ENCODE peak calls at places on chromosomes 6 and 20, in six cellular contexts. G is transverse colon, O is GM06990, E is K562, H is tibial nerve, A is neural progenitor cell. R is an unnamed sample.

GRCh38 chr6:90610291-90610670 is 23.4 kb upstream of the MAP3K7 start:
- DNase-seq in H (no peak), E (no peak), O (peak; percentile 18), A (peak; percentile 40), G (no peak), R (no peak)

GRCh38 chr6:25147191-25147590 is 132.0 kb upstream of the CARMIL1 start:
- DNase-seq in E (no peak), O (peak; percentile 25), A (no peak), H (no peak), G (no peak), R (no peak)

GRCh38 chr6:151229401-151230276 is 10.1 kb upstream of the AKAP12 start:
- DNase-seq in A (no peak), E (peak; percentile 66), G (no peak), O (no peak), H (no peak), R (no peak)

GRCh38 chr6:96781557-96781956 is 55.7 kb downstream of the GPR63 start:
- DNase-seq in O (no peak), H (no peak), A (no peak), E (no peak), G (no peak), R (no peak)

GRCh38 chr20:2800590-2801458 is at the start of gene CPXM1:
- DNase-seq in H (no peak), E (peak; percentile 61), G (no peak), O (peak; percentile 54), A (peak; percentile 90), R (no peak)

GRCh38 chr6:153129873-153130514 is 1.1 kb downstream of the RGS17 start:
- DNase-seq in O (no peak), A (peak; percentile 52), G (no peak), H (no peak), E (no peak), R (no peak)

GRCh38 chr20:57032847-57033246 is 233.6 kb downstream of the BMP7 start:
- DNase-seq in E (no peak), H (no peak), G (no peak), O (no peak), A (no peak), R (no peak)

GRCh38 chr6:160254467-160255312 is 3.9 kb downstream of the SLC22A2 start:
- DNase-seq in H (no peak), O (no peak), G (peak; percentile 70), A (no peak), E (no peak), R (no peak)

GRCh38 chr6:127117979-127118504 is 429 bp upstream of the RSPO3 start:
- DNase-seq in O (peak; percentile 6), H (no peak), A (peak; percentile 71), E (no peak), G (no peak), R (no peak)

GRCh38 chr20:53805895-53806384 is 212.3 kb upstream of the ZNF217 start:
- DNase-seq in G (peak; percentile 46), E (no peak), H (no peak), O (no peak), A (no peak), R (no peak)

GRCh38 chr6:16496210-16496609 is 257.8 kb downstream of the GMPR start:
- DNase-seq in H (no peak), O (no peak), E (peak; percentile 17), A (no peak), G (no peak), R (no peak)

GRCh38 chr20:63736893-63737689 is 627 bp downstream of the LIME1 start:
- DNase-seq in E (peak; percentile 7), O (peak; percentile 80), A (no peak), G (peak; percentile 54), H (no peak), R (no peak)

GRCh38 chr6:155481215-155481614 is 25.6 kb upstream of the NOX3 start:
- DNase-seq in H (no peak), G (no peak), E (no peak), O (no peak), A (no peak), R (no peak)

GRCh38 chr20:53550590-53551187 is 43.0 kb downstream of the ZNF217 start:
- DNase-seq in O (no peak), H (no peak), A (no peak), E (no peak), G (no peak), R (no peak)

GRCh38 chr20:38113401-38114325 is 51.4 kb downstream of the TGM2 start:
- DNase-seq in G (no peak), O (no peak), A (peak; percentile 72), E (peak; percentile 85), H (no peak), R (no peak)

GRCh38 chr6:109300874-109301273 is 81.4 kb downstream of the CD164 start:
- DNase-seq in H (no peak), G (no peak), O (no peak), A (no peak), E (no peak), R (no peak)

GRCh38 chr20:16580127-16580526 is 6.9 kb upstream of the KIF16B start:
- DNase-seq in O (no peak), A (peak; percentile 73), G (no peak), H (no peak), E (no peak), R (no peak)

GRCh38 chr6:122839477-122839876 is 50.4 kb downstream of the SMPDL3A start:
- DNase-seq in G (peak; percentile 68), O (peak; percentile 12), E (peak; percentile 66), A (peak; percentile 74), H (peak; percentile 21), R (no peak)

GRCh38 chr6:166167258-166167731 is 356 bp downstream of the TBXT start:
- DNase-seq in A (peak; percentile 49), O (peak; percentile 30), G (no peak), E (no peak), H (no peak), R (no peak)
- H3K4me3 ChIP-seq in A (peak overlapping the region; percentile 51), O (peak overlapping the region; percentile 66), G (no peak overlapping the region), E (no peak overlapping the region), H (no peak overlapping the region), R (no peak overlapping the region)

DNA sequence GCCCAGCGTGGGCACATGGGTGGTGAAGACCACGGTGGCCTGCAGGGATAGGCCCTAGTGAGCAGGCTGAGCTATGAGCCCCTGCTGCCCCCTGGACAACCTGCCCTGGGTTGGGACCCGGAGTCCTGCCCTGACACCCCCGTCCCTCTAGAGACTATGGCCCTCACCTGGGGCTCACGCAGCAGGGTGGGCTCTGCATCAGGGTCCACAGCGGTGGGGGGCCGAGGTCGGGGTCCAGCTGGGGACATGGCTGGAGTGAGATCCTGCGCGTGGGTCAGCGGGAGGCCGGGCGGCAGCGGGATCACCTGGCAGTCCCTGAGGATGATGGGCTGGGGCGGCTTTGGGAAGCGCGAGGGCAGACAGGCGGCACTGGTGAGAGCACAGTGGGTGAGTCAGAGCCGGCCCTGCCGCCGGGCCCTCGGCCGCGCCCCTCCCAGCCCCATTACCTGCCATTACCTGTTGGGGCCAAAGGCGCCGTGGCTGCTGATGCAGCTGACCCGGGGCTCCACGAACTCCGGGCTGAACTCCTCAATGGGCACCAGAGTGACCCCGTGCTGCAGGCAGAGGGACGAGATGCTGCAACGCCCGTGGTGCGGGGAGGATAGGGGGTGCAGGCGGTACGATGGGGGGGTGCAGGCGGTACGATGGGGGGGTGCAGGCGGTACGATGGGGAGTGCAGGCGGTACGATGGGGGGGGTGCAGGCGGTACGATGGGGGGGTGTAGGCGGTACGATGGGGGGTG is 27.9 kb downstream of the ADRM1 start:
- DNase-seq in G (no peak), H (no peak), A (no peak), E (no peak), O (no peak), R (no peak)
- H3K36me3 ChIP-seq in G (no peaks in the 10 kb centered on the region), H (no peaks in the 10 kb centered on the region), A (peaks cover 1% of the 10 kb centered on the region), E (peaks cover 94% of the 10 kb centered on the region), O (no peaks in the 10 kb centered on the region), R (peaks cover 100% of the 10 kb centered on the region)

GRCh38 chr6:133184798-133185380 is 56.3 kb upstream of the EYA4 start:
- DNase-seq in H (no peak), A (peak; percentile 29), O (no peak), G (no peak), E (no peak), R (no peak)
- TF ChIP-seq CTCF in H (peak; percentile 39), A (peak; percentile 84), O (peak; percentile 41), G (peak; percentile 16), E (peak; percentile 40), R (no peak)

DNA sequence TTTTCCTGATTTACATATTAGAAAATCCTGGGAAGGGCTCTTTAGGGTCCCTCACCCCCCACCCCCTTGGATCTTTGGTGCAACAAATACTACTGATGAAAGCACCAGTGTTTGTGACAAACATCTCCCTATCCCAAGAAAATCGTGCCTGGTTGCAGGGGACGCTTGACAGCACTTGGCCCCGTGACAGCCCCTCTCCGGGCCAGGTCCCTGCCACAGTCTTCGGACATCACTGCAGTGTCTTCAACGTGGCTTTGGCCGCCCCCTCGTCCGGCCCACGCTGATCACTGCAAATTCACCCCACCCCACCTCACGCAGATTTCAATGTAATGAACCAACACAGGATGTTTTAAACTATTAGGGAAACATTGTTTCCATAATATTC is 43.3 kb downstream of the GNAS start:
- DNase-seq in G (no peak), A (no peak), O (no peak), E (no peak), H (no peak), R (no peak)
- H3K4me3 ChIP-seq in G (no peak overlapping the region), A (no peak overlapping the region), O (no peak overlapping the region), E (no peak overlapping the region), H (no peak overlapping the region), R (no peak overlapping the region)

DNA sequence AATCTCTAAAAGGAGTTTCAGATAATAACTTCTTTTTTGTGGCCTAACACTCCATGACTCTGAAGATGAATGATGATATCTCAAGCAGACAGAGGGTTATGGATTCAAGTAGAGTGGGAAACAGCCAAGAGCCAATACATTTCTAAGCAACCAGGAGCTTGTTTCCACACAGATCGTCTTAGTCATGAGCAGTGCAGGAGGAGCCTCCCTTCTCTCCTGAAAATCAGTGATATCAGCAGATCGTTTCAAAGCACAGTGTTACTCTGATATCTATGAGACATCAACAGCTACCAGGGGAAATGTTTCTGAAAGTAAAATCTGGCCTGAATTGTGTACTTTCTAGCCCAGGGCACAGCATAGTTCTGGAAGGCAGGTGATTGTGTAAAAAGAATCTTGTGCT is 11.5 kb downstream of the ADGRG6 start:
- DNase-seq in A (no peak), O (no peak), E (no peak), G (no peak), H (no peak), R (no peak)
- H3K36me3 ChIP-seq in A (no peaks in the 10 kb centered on the region), O (no peaks in the 10 kb centered on the region), E (no peaks in the 10 kb centered on the region), G (no peaks in the 10 kb centered on the region), H (no peaks in the 10 kb centered on the region), R (no peaks in the 10 kb centered on the region)

R was measured in esophagus squamous epithelium.